ENCODE peak calls at places on chromosomes 11 and 22, in six cellular contexts. F, E, W, X, Y and S are unnamed samples.
A peak's percentile ranks its signal among the peaks of the same experiment; 100 is the strongest.

GRCh38 chr11:90241414-90241813 is 18.6 kb upstream of the CHORDC1 start:
- DNase-seq in F (no peak), E (no peak), W (no peak), X (no peak), Y (no peak), S (no peak)

GRCh38 chr11:100929377-100929776 is 200.2 kb downstream of the PGR start:
- DNase-seq in F (no peak), E (peak; percentile 43), W (no peak), X (no peak), Y (no peak), S (peak; percentile 81)

GRCh38 chr11:77506857-77507256 is 33.0 kb upstream of the PAK1 start:
- DNase-seq in F (no peak), E (no peak), W (no peak), X (no peak), Y (no peak), S (no peak)

GRCh38 chr22:29716814-29717213 is 3.0 kb upstream of the CABP7 start:
- DNase-seq in F (peak; percentile 86), E (peak; percentile 81), W (peak; percentile 86), X (peak; percentile 88), Y (peak; percentile 81), S (peak; percentile 80)

GRCh38 chr22:30947821-30948454 is 20.6 kb downstream of the MORC2 start:
- DNase-seq in F (peak; percentile 18), E (peak; percentile 72), W (no peak), X (no peak), Y (peak; percentile 87), S (peak; percentile 70)

GRCh38 chr11:82854242-82854641 is 46.0 kb downstream of the PRCP start:
- DNase-seq in F (no peak), E (no peak), W (no peak), X (no peak), Y (no peak), S (peak; percentile 13)

GRCh38 chr11:65861165-65861505 is 902 bp downstream of the MUS81 start:
- DNase-seq in F (no peak), E (no peak), W (no peak), X (no peak), Y (no peak), S (no peak)

GRCh38 chr11:125873881-125874555 is 13.4 kb upstream of the HYLS1 start:
- DNase-seq in F (no peak), E (no peak), W (no peak), X (no peak), Y (no peak), S (no peak)

GRCh38 chr11:33697997-33698396 is 2.6 kb downstream of the C11orf91 start:
- DNase-seq in F (no peak), E (no peak), W (no peak), X (no peak), Y (no peak), S (no peak)

GRCh38 chr11:33696931-33697638 is 3.5 kb downstream of the C11orf91 start:
- DNase-seq in F (no peak), E (no peak), W (no peak), X (no peak), Y (peak; percentile 26), S (no peak)

GRCh38 chr11:33694346-33695050 is 6.1 kb downstream of the C11orf91 start:
- DNase-seq in F (no peak), E (no peak), W (no peak), X (no peak), Y (no peak), S (no peak)

GRCh38 chr11:33695051-33695566 is 5.5 kb downstream of the C11orf91 start:
- DNase-seq in F (no peak), E (no peak), W (no peak), X (no peak), Y (no peak), S (no peak)

DNA sequence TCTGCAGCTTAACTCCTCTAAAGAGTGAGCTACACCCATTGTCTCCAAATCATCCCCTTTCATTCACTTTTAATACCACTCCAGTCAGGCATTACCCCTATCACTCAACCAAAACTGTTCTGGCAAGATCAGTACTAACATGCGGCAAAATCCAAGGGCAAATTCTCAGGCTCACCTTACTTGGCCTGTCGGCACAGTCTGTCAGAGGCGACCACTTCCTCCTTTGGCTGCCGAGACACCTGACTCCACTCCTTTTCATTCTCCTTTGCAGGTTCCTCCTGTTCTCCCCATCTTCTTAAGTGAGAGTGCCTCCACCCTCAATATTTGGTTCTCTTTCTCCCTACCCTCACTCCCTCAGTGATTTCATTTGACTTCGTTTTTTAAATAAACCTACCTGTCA is 4.2 kb downstream of the C11orf91 start:
- DNase-seq in F (no peak), E (no peak), W (no peak), X (no peak), Y (no peak), S (no peak)
- H4K91ac ChIP-seq in F (no peak overlapping the region), E (no peak overlapping the region), W (peak overlapping the region; percentile 25), X (no peak overlapping the region), Y (no peak overlapping the region), S (no peak overlapping the region)

DNA sequence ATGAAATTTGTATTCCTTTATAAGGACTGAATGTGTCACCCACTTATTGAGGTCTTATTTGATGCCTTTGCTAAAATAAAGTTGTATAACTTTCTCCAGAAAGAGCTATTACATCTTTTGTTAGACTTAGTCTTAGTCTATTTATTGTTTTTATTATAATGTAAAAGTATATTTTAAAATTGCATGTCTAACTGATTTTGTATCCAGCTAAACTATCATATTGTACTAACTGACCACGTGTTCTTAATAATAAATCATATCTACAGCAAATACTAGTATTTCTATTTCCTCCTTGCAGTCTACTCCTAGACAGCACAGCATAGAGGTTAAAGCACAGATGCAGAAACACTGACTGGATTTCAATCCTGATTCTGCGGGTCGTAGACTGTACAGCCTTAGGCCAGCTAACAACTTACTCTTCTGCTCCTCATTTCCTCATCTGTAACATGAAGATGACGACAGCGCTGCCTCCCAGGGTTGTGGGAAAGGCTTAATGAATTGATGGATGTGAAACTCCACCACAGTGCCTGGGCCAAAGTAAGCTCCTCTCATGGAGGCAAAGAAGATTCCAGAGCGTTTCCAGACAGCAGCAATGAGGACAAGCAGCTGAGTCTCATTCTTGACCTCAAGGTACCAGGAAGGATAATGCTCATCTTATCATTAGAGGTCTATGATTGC is 13.2 kb downstream of the IFITM10 start:
- DNase-seq in F (no peak), E (no peak), W (no peak), X (no peak), Y (no peak), S (no peak)
- H4K91ac ChIP-seq in F (no peak overlapping the region), E (no peak overlapping the region), W (no peak overlapping the region), X (no peak overlapping the region), Y (no peak overlapping the region), S (no peak overlapping the region)

GRCh38 chr11:70352074-70352473 is 46.3 kb upstream of the CTTN start:
- DNase-seq in F (no peak), E (no peak), W (no peak), X (no peak), Y (no peak), S (no peak)
- H4K91ac ChIP-seq in F (no peak overlapping the region), E (no peak overlapping the region), W (no peak overlapping the region), X (no peak overlapping the region), Y (no peak overlapping the region), S (no peak overlapping the region)

GRCh38 chr22:41589260-41589600 is 410 bp downstream of the PMM1 start:
- DNase-seq in F (peak; percentile 14), E (peak; percentile 54), W (peak; percentile 59), X (no peak), Y (no peak), S (no peak)
- H4K91ac ChIP-seq in F (peak overlapping the region; percentile 65), E (peak overlapping the region; percentile 97), W (peak overlapping the region; percentile 42), X (no peak overlapping the region), Y (peak overlapping the region; percentile 64), S (peak overlapping the region; percentile 79)

DNA sequence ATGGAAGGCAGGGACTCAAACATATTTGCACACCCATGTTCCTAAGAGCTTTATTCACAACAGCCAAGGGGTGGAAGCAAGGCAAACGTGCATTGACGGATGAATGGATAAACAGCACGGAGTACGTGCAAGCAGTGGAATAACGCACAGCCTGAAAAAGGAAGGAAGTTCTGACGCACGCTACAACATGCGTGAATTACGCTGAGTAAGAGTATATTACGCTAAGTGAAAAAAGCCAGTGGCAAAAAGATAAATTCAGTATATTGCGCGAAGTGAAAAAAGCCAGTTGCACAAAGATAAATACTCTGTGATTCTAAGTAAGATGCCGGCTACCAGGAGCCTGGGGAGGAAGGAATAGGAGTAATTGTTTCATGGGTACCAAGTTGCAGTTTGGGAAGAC is 19.5 kb downstream of the PHF21B start:
- DNase-seq in F (no peak), E (no peak), W (no peak), X (no peak), Y (no peak), S (no peak)
- H4K91ac ChIP-seq in F (no peak overlapping the region), E (no peak overlapping the region), W (no peak overlapping the region), X (no peak overlapping the region), Y (no peak overlapping the region), S (no peak overlapping the region)